ENCODE peak calls at places on chromosomes 7 and 10, in eight cellular contexts. One of them, this sample, is unnamed.
A peak's percentile ranks its signal among the peaks of the same experiment; 100 is the strongest.

GRCh38 chr10:73060738-73061635 is 35.7 kb downstream of the P4HA1 start:
- DNase-seq in heart left ventricle: no peak
- DNase-seq in Peyer's patch: no peak
- DNase-seq in CD4-positive, alpha-beta memory T cell: peak; percentile 22
- DNase-seq in DND-41: no peak
- DNase-seq in GM23248: peak; percentile 48
- DNase-seq in tibial artery: no peak
- DNase-seq in colonic mucosa: no peak
- DNase-seq in this sample: no peak

GRCh38 chr10:75530337-75530736 is 98.9 kb downstream of the LRMDA start:
- DNase-seq in heart left ventricle: no peak
- DNase-seq in colonic mucosa: no peak
- DNase-seq in GM23248: peak; percentile 67
- DNase-seq in Peyer's patch: no peak
- DNase-seq in tibial artery: no peak
- DNase-seq in DND-41: no peak
- DNase-seq in CD4-positive, alpha-beta memory T cell: no peak
- DNase-seq in this sample: no peak

GRCh38 chr7:111063166-111063565 is 27.8 kb upstream of the LRRN3 start:
- DNase-seq in heart left ventricle: no peak
- DNase-seq in Peyer's patch: no peak
- DNase-seq in CD4-positive, alpha-beta memory T cell: no peak
- DNase-seq in DND-41: no peak
- DNase-seq in GM23248: no peak
- DNase-seq in colonic mucosa: no peak
- DNase-seq in tibial artery: no peak
- DNase-seq in this sample: no peak

GRCh38 chr10:71814923-71815411 is 36.1 kb downstream of the PSAP start:
- DNase-seq in tibial artery: no peak
- DNase-seq in DND-41: no peak
- DNase-seq in colonic mucosa: no peak
- DNase-seq in heart left ventricle: no peak
- DNase-seq in GM23248: no peak
- DNase-seq in CD4-positive, alpha-beta memory T cell: no peak
- DNase-seq in Peyer's patch: no peak
- DNase-seq in this sample: no peak

GRCh38 chr7:111654414-111654813 is 92.1 kb upstream of the IMMP2L start:
- DNase-seq in DND-41: no peak
- DNase-seq in Peyer's patch: no peak
- DNase-seq in GM23248: peak; percentile 6
- DNase-seq in CD4-positive, alpha-beta memory T cell: no peak
- DNase-seq in heart left ventricle: no peak
- DNase-seq in tibial artery: no peak
- DNase-seq in colonic mucosa: no peak
- DNase-seq in this sample: no peak

GRCh38 chr10:98879486-98879885 is 356.2 kb downstream of the HPSE2 start:
- DNase-seq in colonic mucosa: no peak
- DNase-seq in Peyer's patch: no peak
- DNase-seq in GM23248: no peak
- DNase-seq in CD4-positive, alpha-beta memory T cell: no peak
- DNase-seq in tibial artery: no peak
- DNase-seq in heart left ventricle: no peak
- DNase-seq in DND-41: no peak
- DNase-seq in this sample: no peak

GRCh38 chr7:90719159-90719558 is 123.0 kb downstream of the CDK14 start:
- DNase-seq in tibial artery: no peak
- DNase-seq in colonic mucosa: no peak
- DNase-seq in DND-41: no peak
- DNase-seq in CD4-positive, alpha-beta memory T cell: no peak
- DNase-seq in Peyer's patch: no peak
- DNase-seq in heart left ventricle: no peak
- DNase-seq in GM23248: no peak
- DNase-seq in this sample: no peak

GRCh38 chr7:36784991-36785940 is 61.0 kb upstream of the AOAH start:
- DNase-seq in CD4-positive, alpha-beta memory T cell: peak; percentile 79
- DNase-seq in DND-41: peak; percentile 90
- DNase-seq in tibial artery: peak; percentile 47
- DNase-seq in heart left ventricle: peak; percentile 59
- DNase-seq in GM23248: no peak
- DNase-seq in colonic mucosa: peak; percentile 38
- DNase-seq in Peyer's patch: no peak
- DNase-seq in this sample: peak; percentile 30

GRCh38 chr7:123492485-123492884 is 41.9 kb downstream of the IQUB start:
- DNase-seq in heart left ventricle: no peak
- DNase-seq in colonic mucosa: no peak
- DNase-seq in DND-41: no peak
- DNase-seq in Peyer's patch: no peak
- DNase-seq in GM23248: peak; percentile 19
- DNase-seq in tibial artery: no peak
- DNase-seq in CD4-positive, alpha-beta memory T cell: no peak
- DNase-seq in this sample: no peak

GRCh38 chr7:100190059-100190711 is 12.5 kb downstream of the STAG3 start:
- DNase-seq in heart left ventricle: no peak
- DNase-seq in colonic mucosa: no peak
- DNase-seq in Peyer's patch: no peak
- DNase-seq in DND-41: no peak
- DNase-seq in CD4-positive, alpha-beta memory T cell: peak; percentile 59
- DNase-seq in GM23248: peak; percentile 74
- DNase-seq in tibial artery: no peak
- DNase-seq in this sample: no peak

GRCh38 chr10:110865804-110866482 is 5.8 kb upstream of the PDCD4 start:
- DNase-seq in colonic mucosa: no peak
- DNase-seq in Peyer's patch: no peak
- DNase-seq in CD4-positive, alpha-beta memory T cell: no peak
- DNase-seq in tibial artery: no peak
- DNase-seq in DND-41: no peak
- DNase-seq in GM23248: peak; percentile 4
- DNase-seq in heart left ventricle: no peak
- DNase-seq in this sample: no peak

GRCh38 chr10:62654966-62655336 is 149.6 kb upstream of the ADO start:
- DNase-seq in tibial artery: no peak
- DNase-seq in DND-41: no peak
- DNase-seq in CD4-positive, alpha-beta memory T cell: no peak
- DNase-seq in heart left ventricle: no peak
- DNase-seq in GM23248: no peak
- DNase-seq in Peyer's patch: no peak
- DNase-seq in colonic mucosa: no peak
- DNase-seq in this sample: no peak
- H3K9me3 ChIP-seq in tibial artery: no peaks in the 10 kb centered on the region
- H3K9me3 ChIP-seq in DND-41: no peaks in the 10 kb centered on the region
- H3K9me3 ChIP-seq in CD4-positive, alpha-beta memory T cell: no peaks in the 10 kb centered on the region
- H3K9me3 ChIP-seq in heart left ventricle: no peaks in the 10 kb centered on the region
- H3K9me3 ChIP-seq in GM23248: no peaks in the 10 kb centered on the region
- H3K9me3 ChIP-seq in Peyer's patch: no peaks in the 10 kb centered on the region
- H3K9me3 ChIP-seq in colonic mucosa: no peaks in the 10 kb centered on the region
- H3K9me3 ChIP-seq in this sample: no peaks in the 10 kb centered on the region

DNA sequence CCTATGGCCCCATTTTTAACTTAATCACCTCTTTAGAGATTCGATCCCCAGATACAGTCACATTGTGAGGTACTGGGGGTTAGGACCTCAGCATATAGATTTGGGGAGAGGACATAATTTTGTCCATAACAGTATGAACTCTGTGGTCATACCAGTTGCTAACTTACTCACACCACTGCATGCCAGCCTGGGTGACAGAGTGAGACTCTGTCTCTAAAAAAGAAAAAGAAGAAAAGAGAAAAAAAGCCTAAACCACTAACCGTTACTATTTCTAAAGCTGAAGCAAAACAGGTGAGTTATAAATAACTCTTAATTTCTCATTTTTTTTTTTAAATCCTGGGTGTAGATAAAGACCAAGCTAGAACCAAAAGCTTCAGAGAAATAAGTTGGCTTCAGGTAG is 155.1 kb upstream of the AUTS2 start:
- DNase-seq in CD4-positive, alpha-beta memory T cell: no peak
- DNase-seq in colonic mucosa: no peak
- DNase-seq in heart left ventricle: no peak
- DNase-seq in GM23248: no peak
- DNase-seq in tibial artery: no peak
- DNase-seq in DND-41: no peak
- DNase-seq in Peyer's patch: no peak
- DNase-seq in this sample: no peak
- H3K9me3 ChIP-seq in CD4-positive, alpha-beta memory T cell: no peaks in the 10 kb centered on the region
- H3K9me3 ChIP-seq in colonic mucosa: no peaks in the 10 kb centered on the region
- H3K9me3 ChIP-seq in heart left ventricle: no peaks in the 10 kb centered on the region
- H3K9me3 ChIP-seq in GM23248: no peaks in the 10 kb centered on the region
- H3K9me3 ChIP-seq in tibial artery: no peaks in the 10 kb centered on the region
- H3K9me3 ChIP-seq in DND-41: no peaks in the 10 kb centered on the region
- H3K9me3 ChIP-seq in Peyer's patch: no peaks in the 10 kb centered on the region
- H3K9me3 ChIP-seq in this sample: no peaks in the 10 kb centered on the region

GRCh38 chr10:131223422-131223821 is 88.1 kb downstream of the TCERG1L start:
- DNase-seq in tibial artery: no peak
- DNase-seq in CD4-positive, alpha-beta memory T cell: no peak
- DNase-seq in Peyer's patch: no peak
- DNase-seq in colonic mucosa: no peak
- DNase-seq in DND-41: no peak
- DNase-seq in GM23248: no peak
- DNase-seq in heart left ventricle: no peak
- DNase-seq in this sample: no peak

GRCh38 chr10:131221632-131222277 is 89.8 kb downstream of the TCERG1L start:
- DNase-seq in heart left ventricle: no peak
- DNase-seq in CD4-positive, alpha-beta memory T cell: no peak
- DNase-seq in colonic mucosa: no peak
- DNase-seq in GM23248: no peak
- DNase-seq in Peyer's patch: no peak
- DNase-seq in tibial artery: no peak
- DNase-seq in DND-41: no peak
- DNase-seq in this sample: no peak

GRCh38 chr10:131220601-131221171 is 90.8 kb downstream of the TCERG1L start:
- DNase-seq in heart left ventricle: no peak
- DNase-seq in CD4-positive, alpha-beta memory T cell: no peak
- DNase-seq in tibial artery: no peak
- DNase-seq in GM23248: no peak
- DNase-seq in DND-41: no peak
- DNase-seq in Peyer's patch: no peak
- DNase-seq in colonic mucosa: no peak
- DNase-seq in this sample: no peak

GRCh38 chr10:131224106-131224505 is 87.4 kb downstream of the TCERG1L start:
- DNase-seq in Peyer's patch: no peak
- DNase-seq in colonic mucosa: no peak
- DNase-seq in tibial artery: no peak
- DNase-seq in heart left ventricle: no peak
- DNase-seq in CD4-positive, alpha-beta memory T cell: no peak
- DNase-seq in DND-41: no peak
- DNase-seq in GM23248: no peak
- DNase-seq in this sample: no peak

GRCh38 chr10:131222986-131223385 is 88.5 kb downstream of the TCERG1L start:
- DNase-seq in DND-41: no peak
- DNase-seq in tibial artery: no peak
- DNase-seq in Peyer's patch: no peak
- DNase-seq in colonic mucosa: no peak
- DNase-seq in heart left ventricle: no peak
- DNase-seq in GM23248: no peak
- DNase-seq in CD4-positive, alpha-beta memory T cell: no peak
- DNase-seq in this sample: no peak
- H3K9me3 ChIP-seq in DND-41: no peaks in the 10 kb centered on the region
- H3K9me3 ChIP-seq in tibial artery: no peaks in the 10 kb centered on the region
- H3K9me3 ChIP-seq in Peyer's patch: no peaks in the 10 kb centered on the region
- H3K9me3 ChIP-seq in colonic mucosa: no peaks in the 10 kb centered on the region
- H3K9me3 ChIP-seq in heart left ventricle: no peaks in the 10 kb centered on the region
- H3K9me3 ChIP-seq in GM23248: no peaks in the 10 kb centered on the region
- H3K9me3 ChIP-seq in CD4-positive, alpha-beta memory T cell: no peaks in the 10 kb centered on the region
- H3K9me3 ChIP-seq in this sample: no peaks in the 10 kb centered on the region

GRCh38 chr10:129494176-129494575 is 27.1 kb downstream of the MGMT start:
- DNase-seq in colonic mucosa: no peak
- DNase-seq in tibial artery: no peak
- DNase-seq in DND-41: no peak
- DNase-seq in heart left ventricle: no peak
- DNase-seq in GM23248: no peak
- DNase-seq in CD4-positive, alpha-beta memory T cell: no peak
- DNase-seq in Peyer's patch: no peak
- DNase-seq in this sample: no peak
- H3K9me3 ChIP-seq in colonic mucosa: no peaks in the 10 kb centered on the region
- H3K9me3 ChIP-seq in tibial artery: no peaks in the 10 kb centered on the region
- H3K9me3 ChIP-seq in DND-41: peaks cover 25% of the 10 kb centered on the region
- H3K9me3 ChIP-seq in heart left ventricle: peaks cover 10% of the 10 kb centered on the region
- H3K9me3 ChIP-seq in GM23248: peaks cover 3% of the 10 kb centered on the region
- H3K9me3 ChIP-seq in CD4-positive, alpha-beta memory T cell: no peaks in the 10 kb centered on the region
- H3K9me3 ChIP-seq in Peyer's patch: no peaks in the 10 kb centered on the region
- H3K9me3 ChIP-seq in this sample: peaks cover 8% of the 10 kb centered on the region

GRCh38 chr7:64793106-64793755 is 997 bp upstream of the ZNF138 start:
- DNase-seq in Peyer's patch: no peak
- DNase-seq in GM23248: peak; percentile 54
- DNase-seq in tibial artery: no peak
- DNase-seq in DND-41: no peak
- DNase-seq in CD4-positive, alpha-beta memory T cell: no peak
- DNase-seq in heart left ventricle: no peak
- DNase-seq in colonic mucosa: no peak
- DNase-seq in this sample: no peak

GRCh38 chr7:64787295-64787694 is 6.9 kb upstream of the ZNF138 start:
- DNase-seq in CD4-positive, alpha-beta memory T cell: no peak
- DNase-seq in DND-41: no peak
- DNase-seq in tibial artery: no peak
- DNase-seq in GM23248: no peak
- DNase-seq in colonic mucosa: no peak
- DNase-seq in Peyer's patch: no peak
- DNase-seq in heart left ventricle: no peak
- DNase-seq in this sample: no peak
- H3K9me3 ChIP-seq in CD4-positive, alpha-beta memory T cell: no peaks in the 10 kb centered on the region
- H3K9me3 ChIP-seq in DND-41: no peaks in the 10 kb centered on the region
- H3K9me3 ChIP-seq in tibial artery: no peaks in the 10 kb centered on the region
- H3K9me3 ChIP-seq in GM23248: no peaks in the 10 kb centered on the region
- H3K9me3 ChIP-seq in colonic mucosa: no peaks in the 10 kb centered on the region
- H3K9me3 ChIP-seq in Peyer's patch: no peaks in the 10 kb centered on the region
- H3K9me3 ChIP-seq in heart left ventricle: no peaks in the 10 kb centered on the region
- H3K9me3 ChIP-seq in this sample: no peaks in the 10 kb centered on the region

DNA sequence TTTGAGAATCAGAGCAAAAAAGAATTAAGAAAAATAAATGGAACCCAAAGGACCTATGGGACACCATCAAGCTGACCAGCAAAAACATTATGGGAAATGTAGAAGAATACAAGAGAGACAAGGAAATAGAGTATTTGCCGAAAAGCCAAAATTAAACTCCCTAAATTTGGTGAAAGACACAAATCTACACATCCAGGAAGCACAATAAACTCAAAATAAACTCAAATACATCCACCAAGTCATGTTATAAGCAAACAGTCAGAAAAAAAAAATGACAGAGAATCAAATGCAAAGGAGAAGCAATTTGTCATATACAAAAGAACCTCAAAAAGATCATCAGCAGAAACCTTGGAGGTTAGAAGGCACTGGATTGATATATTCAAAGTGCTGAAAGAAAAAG is 105.4 kb downstream of the ZNF33B start:
- DNase-seq in DND-41: no peak
- DNase-seq in colonic mucosa: no peak
- DNase-seq in heart left ventricle: no peak
- DNase-seq in CD4-positive, alpha-beta memory T cell: no peak
- DNase-seq in tibial artery: no peak
- DNase-seq in GM23248: no peak
- DNase-seq in Peyer's patch: no peak
- DNase-seq in this sample: no peak
- H3K9me3 ChIP-seq in DND-41: peaks cover 11% of the 10 kb centered on the region
- H3K9me3 ChIP-seq in colonic mucosa: peaks cover 9% of the 10 kb centered on the region
- H3K9me3 ChIP-seq in heart left ventricle: no peaks in the 10 kb centered on the region
- H3K9me3 ChIP-seq in CD4-positive, alpha-beta memory T cell: peaks cover 11% of the 10 kb centered on the region
- H3K9me3 ChIP-seq in tibial artery: peaks cover 16% of the 10 kb centered on the region
- H3K9me3 ChIP-seq in GM23248: no peaks in the 10 kb centered on the region
- H3K9me3 ChIP-seq in Peyer's patch: no peaks in the 10 kb centered on the region
- H3K9me3 ChIP-seq in this sample: peaks cover 14% of the 10 kb centered on the region

DNA sequence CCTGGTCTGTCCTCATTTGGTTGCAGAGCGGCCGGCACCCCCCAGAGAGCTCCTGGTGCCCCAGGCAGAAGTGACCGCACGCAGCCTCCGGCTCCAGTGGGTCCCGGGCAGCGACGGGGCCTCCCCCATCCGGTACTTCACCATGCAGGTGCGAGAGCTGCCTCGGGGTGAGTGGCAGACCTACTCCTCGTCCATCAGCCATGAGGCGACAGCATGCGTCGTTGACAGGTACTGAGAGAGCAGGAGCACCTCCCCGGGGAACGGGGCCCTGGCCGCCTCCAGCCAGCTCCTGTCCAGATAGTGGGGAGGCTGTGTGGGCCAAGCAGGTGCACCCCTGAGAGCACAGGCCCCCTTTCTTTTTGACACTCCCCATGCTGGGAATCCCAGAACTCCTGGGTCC is 532.9 kb upstream of the FOXK1 start:
- DNase-seq in colonic mucosa: no peak
- DNase-seq in heart left ventricle: no peak
- DNase-seq in GM23248: no peak
- DNase-seq in tibial artery: no peak
- DNase-seq in DND-41: no peak
- DNase-seq in CD4-positive, alpha-beta memory T cell: no peak
- DNase-seq in Peyer's patch: no peak
- DNase-seq in this sample: no peak
- H3K9me3 ChIP-seq in colonic mucosa: no peaks in the 10 kb centered on the region
- H3K9me3 ChIP-seq in heart left ventricle: no peaks in the 10 kb centered on the region
- H3K9me3 ChIP-seq in GM23248: no peaks in the 10 kb centered on the region
- H3K9me3 ChIP-seq in tibial artery: no peaks in the 10 kb centered on the region
- H3K9me3 ChIP-seq in DND-41: no peaks in the 10 kb centered on the region
- H3K9me3 ChIP-seq in CD4-positive, alpha-beta memory T cell: no peaks in the 10 kb centered on the region
- H3K9me3 ChIP-seq in Peyer's patch: no peaks in the 10 kb centered on the region
- H3K9me3 ChIP-seq in this sample: no peaks in the 10 kb centered on the region